ENCODE peak calls at places on chromosomes 13 and 19, in eight cellular contexts. E is adrenal gland; F is breast epithelium; S is dorsolateral prefrontal cortex; A is suprapubic skin; V is CD8-positive, alpha-beta T cell; U is ovary; H is upper lobe of right lung. B is an unnamed sample.

GRCh38 chr13:31982540-31982939 is 49.0 kb upstream of the FRY start:
- DNase-seq in H (peak; percentile 84), A (peak; percentile 68), F (peak; percentile 85), S (no peak), U (peak; percentile 19), E (peak; percentile 79), V (no peak), B (peak; percentile 36)

GRCh38 chr19:7904074-7905020 is 670 bp downstream of the MAP2K7 start:
- DNase-seq in U (peak; percentile 67), E (peak; percentile 53), V (no peak), A (peak; percentile 86), H (peak; percentile 85), F (no peak), S (no peak), B (no peak)

GRCh38 chr19:51311388-51312257 is at the start of gene IGLON5:
- DNase-seq in S (no peak), E (no peak), U (no peak), A (no peak), F (no peak), H (no peak), V (no peak), B (no peak)

GRCh38 chr19:45498411-45499195 is at the start of gene PPM1N:
- DNase-seq in E (no peak), U (no peak), H (peak; percentile 72), A (no peak), V (peak; percentile 84), S (no peak), F (no peak), B (no peak)

GRCh38 chr13:110294146-110294545 is 12.8 kb downstream of the COL4A1 start:
- DNase-seq in A (no peak), U (peak; percentile 18), S (no peak), F (no peak), H (no peak), E (no peak), V (no peak), B (no peak)

GRCh38 chr19:45440873-45441654 is 17.3 kb upstream of the ERCC1 start:
- DNase-seq in H (no peak), V (no peak), S (no peak), U (no peak), E (no peak), F (no peak), A (no peak), B (no peak)

GRCh38 chr13:50376895-50377575 is 361.8 kb downstream of the KCNRG start:
- DNase-seq in E (no peak), U (no peak), H (no peak), A (no peak), F (no peak), V (no peak), S (no peak), B (no peak)

GRCh38 chr19:18118420-18119242 is 21.1 kb downstream of the MAST3 start:
- DNase-seq in V (no peak), E (no peak), H (no peak), A (no peak), U (peak; percentile 33), S (peak; percentile 42), F (no peak), B (no peak)

GRCh38 chr19:35512831-35513230 is 618 bp downstream of the DMKN start:
- DNase-seq in V (no peak), H (no peak), E (no peak), S (no peak), F (no peak), U (no peak), A (no peak), B (no peak)

GRCh38 chr13:97285221-97285955 is 63.3 kb downstream of the MBNL2 start:
- DNase-seq in H (no peak), A (no peak), V (no peak), S (no peak), U (no peak), F (no peak), E (no peak), B (no peak)

GRCh38 chr19:6056801-6057650 is 53.3 kb downstream of the RFX2 start:
- DNase-seq in V (peak; percentile 27), A (peak; percentile 94), F (peak; percentile 78), H (no peak), E (peak; percentile 87), S (peak; percentile 51), U (peak; percentile 92), B (peak; percentile 84)

GRCh38 chr13:113534236-113534860 is 43.8 kb upstream of the DCUN1D2 start:
- DNase-seq in F (peak; percentile 27), E (no peak), V (no peak), H (peak; percentile 21), S (no peak), A (no peak), U (no peak), B (no peak)

GRCh38 chr13:38703255-38703654 is 16.4 kb downstream of the FREM2 start:
- DNase-seq in E (no peak), A (no peak), V (no peak), U (no peak), H (no peak), F (no peak), S (no peak), B (no peak)

GRCh38 chr13:77510156-77510555 is 25.4 kb upstream of the SCEL start:
- DNase-seq in A (no peak), V (no peak), U (no peak), E (no peak), S (no peak), H (no peak), F (no peak), B (no peak)

GRCh38 chr19:18488838-18489626 is 32.8 kb downstream of the ELL start:
- DNase-seq in E (no peak), U (no peak), A (no peak), V (no peak), F (no peak), S (no peak), H (no peak), B (no peak)

GRCh38 chr19:33085570-33086128 is 4.7 kb downstream of the GPATCH1 start:
- DNase-seq in F (no peak), S (no peak), V (no peak), H (no peak), A (no peak), U (no peak), E (no peak), B (no peak)

GRCh38 chr13:48741377-48741776 is 87.6 kb downstream of the CYSLTR2 start:
- DNase-seq in F (no peak), E (no peak), H (no peak), A (no peak), V (no peak), U (no peak), S (no peak), B (no peak)

GRCh38 chr13:114248011-114248410 is 13.3 kb downstream of the CDC16 start:
- DNase-seq in F (no peak), H (no peak), E (no peak), S (no peak), V (no peak), U (no peak), A (no peak), B (no peak)

GRCh38 chr19:58033741-58034475 is at the start of gene ZSCAN1:
- DNase-seq in F (peak; percentile 96), U (peak; percentile 53), S (peak; percentile 95), V (no peak), H (no peak), A (peak; percentile 73), E (peak; percentile 92), B (no peak)

GRCh38 chr19:16175954-16176353 is 2.6 kb upstream of the CIB3 start:
- DNase-seq in H (no peak), U (no peak), F (no peak), S (no peak), A (no peak), E (no peak), V (no peak), B (no peak)

GRCh38 chr13:37651371-37651770 is 52.8 kb upstream of the POSTN start:
- DNase-seq in F (no peak), S (no peak), E (no peak), U (no peak), A (no peak), H (no peak), V (no peak), B (no peak)

GRCh38 chr13:66716502-66716901 is 513.6 kb downstream of the PCDH9 start:
- DNase-seq in S (no peak), E (no peak), U (no peak), A (no peak), V (no peak), F (no peak), H (no peak), B (no peak)

DNA sequence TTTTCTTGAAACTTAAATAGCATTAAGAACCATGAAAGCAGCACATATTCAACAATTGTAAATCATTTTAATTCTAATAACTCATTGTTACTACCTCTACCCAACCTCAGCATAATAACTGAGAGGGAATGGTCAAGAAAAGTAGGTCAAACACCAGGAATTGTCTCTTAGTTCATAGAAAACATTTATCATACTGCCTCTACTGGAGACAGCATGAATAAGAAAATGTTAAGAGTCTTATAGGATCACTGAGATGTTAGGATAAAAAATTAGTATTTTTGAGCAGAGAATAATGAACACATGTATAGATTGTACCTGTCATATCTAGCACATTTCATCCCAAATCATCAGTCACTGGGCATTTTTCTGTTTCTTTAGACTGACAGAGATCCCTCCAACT is 515.3 kb downstream of the PCDH9 start:
- DNase-seq in A (no peak), U (no peak), F (no peak), V (no peak), S (no peak), H (no peak), E (no peak), B (no peak)
- TF ChIP-seq CTCF in A (no peak), U (no peak), F (no peak), V (no peak), S (no peak), H (no peak), E (no peak), B (no peak)

GRCh38 chr19:47369923-47370625 is 21.0 kb downstream of the DHX34 start:
- DNase-seq in U (no peak), A (no peak), E (peak; percentile 84), S (no peak), F (no peak), H (no peak), V (no peak), B (no peak)
- H3K4me3 ChIP-seq in U (no peak overlapping the region), A (no peak overlapping the region), E (no peak overlapping the region), S (no peak overlapping the region), F (no peak overlapping the region), H (no peak overlapping the region), V (no peak overlapping the region), B (no peak overlapping the region)

DNA sequence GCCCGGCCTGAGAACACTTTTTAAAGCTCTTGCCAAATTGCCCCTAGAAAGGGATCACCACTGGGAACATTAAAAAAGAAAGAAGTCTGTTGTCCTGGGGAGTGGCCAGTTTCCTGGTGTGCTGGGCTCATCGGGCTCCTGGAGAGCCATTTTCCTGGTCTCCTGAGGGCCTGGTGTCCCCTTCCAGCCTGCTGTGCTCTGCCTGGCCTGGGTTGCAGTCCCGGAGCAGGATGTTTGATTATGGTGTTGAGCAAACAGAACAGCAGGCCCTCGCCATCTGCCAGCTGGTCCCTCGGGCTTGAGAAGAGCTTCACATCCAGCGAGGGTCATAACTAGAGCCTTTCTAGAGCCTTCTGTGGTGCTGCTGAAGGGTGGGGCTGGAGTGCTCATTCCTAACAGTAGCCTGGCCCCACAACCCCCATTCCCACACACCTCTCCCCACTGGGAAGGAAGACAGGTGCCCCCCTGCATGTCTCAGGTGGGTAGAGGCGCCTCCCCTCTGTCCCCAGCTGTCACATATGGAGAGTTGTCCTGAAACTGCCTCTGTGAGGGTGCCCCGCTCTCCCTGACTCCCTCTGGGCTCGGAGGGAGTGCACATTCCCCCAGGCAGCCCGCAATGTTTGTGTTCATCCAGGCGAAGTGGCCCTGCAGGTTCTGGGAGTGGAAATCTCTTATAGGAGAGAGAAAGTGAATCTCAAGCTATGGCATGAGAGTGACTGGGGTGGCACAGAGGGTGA is 151.1 kb downstream of the SIPA1L3 start:
- DNase-seq in U (no peak), V (no peak), F (peak; percentile 77), E (no peak), S (no peak), A (no peak), H (peak; percentile 87), B (no peak)
- H3K27ac ChIP-seq in U (no peak overlapping the region), V (no peak overlapping the region), F (peak overlapping the region; percentile 89), E (no peak overlapping the region), S (no peak overlapping the region), A (no peak overlapping the region), H (peak overlapping the region; percentile 78), B (no peak overlapping the region)

GRCh38 chr19:30049844-30050667 is 108.0 kb downstream of the URI1 start:
- DNase-seq in S (no peak), A (no peak), H (no peak), E (no peak), V (no peak), U (no peak), F (no peak), B (no peak)
- TF ChIP-seq CTCF in S (no peak), A (no peak), H (no peak), E (no peak), V (no peak), U (no peak), F (no peak), B (no peak)